ENCODE peak calls at places on chromosomes 3 and 15, in five cellular contexts. K is M059J, P is GM06990, F is body of pancreas, M is HFF-Myc. W is an unnamed sample.

GRCh38 chr3:29247088-29247745 is 33.7 kb upstream of the RBMS3 start:
- DNase-seq in K (peak), P (no peak), F (no peak), M (no peak), W (peak)

GRCh38 chr3:59680916-59681315 is 631.1 kb upstream of the CFAP20DC start:
- DNase-seq in K (no peak), P (no peak), F (no peak), M (no peak), W (no peak)

GRCh38 chr3:138412821-138413531 is 21.4 kb upstream of the ESYT3 start:
- DNase-seq in K (peak), P (no peak), F (no peak), M (no peak), W (peak)

GRCh38 chr15:35626984-35627383 is 81.0 kb upstream of the DPH6 start:
- DNase-seq in K (no peak), P (no peak), F (no peak), M (no peak), W (no peak)

GRCh38 chr3:183033746-183034145 is 53.4 kb upstream of the DCUN1D1 start:
- DNase-seq in K (no peak), P (no peak), F (no peak), M (no peak), W (no peak)

GRCh38 chr15:74955796-74956647 is 550 bp downstream of the RPP25 start:
- DNase-seq in K (no peak), P (peak), F (peak), M (no peak), W (no peak)

GRCh38 chr15:40847225-40847961 is 3.5 kb downstream of the SPINT1 start:
- DNase-seq in K (peak), P (peak), F (peak), M (no peak), W (peak)

GRCh38 chr15:81126887-81127286 is 7.2 kb upstream of the CFAP161 start:
- DNase-seq in K (no peak), P (no peak), F (peak), M (no peak), W (no peak)

GRCh38 chr15:92606126-92606835 is 49.3 kb downstream of the FAM174B start:
- DNase-seq in K (no peak), P (no peak), F (no peak), M (no peak), W (no peak)

GRCh38 chr3:140467104-140467577 is 210.7 kb upstream of the TRIM42 start:
- DNase-seq in K (peak), P (no peak), F (no peak), M (no peak), W (peak)

GRCh38 chr3:135017494-135017893 is 222.4 kb downstream of the EPHB1 start:
- DNase-seq in K (no peak), P (no peak), F (no peak), M (no peak), W (no peak)

GRCh38 chr15:75840659-75841058 is 2.6 kb upstream of the UBE2Q2 start:
- DNase-seq in K (peak), P (no peak), F (peak), M (peak), W (no peak)